ENCODE peak calls at places on chromosomes 5 and 9, in four cellular contexts. D is adipocyte; B is activated CD4-positive, alpha-beta T cell treated with anti-CD3 and anti-CD28 coated beads, Interleukin-2, amount 50 U/mL, for 4 hours; A is mucosa of descending colon. G is an unnamed sample.

GRCh38 chr9:18338042-18338441 is 135.9 kb upstream of the ADAMTSL1 start:
- DNase-seq in D (no peak), B (no peak), A (no peak), G (no peak)

GRCh38 chr5:96967400-96967799 is 31.5 kb downstream of the LNPEP start:
- DNase-seq in D (no peak), B (no peak), A (no peak), G (no peak)

GRCh38 chr5:849651-850301 is 1.0 kb downstream of the ZDHHC11 start:
- DNase-seq in D (no peak), B (no peak), A (peak; percentile 43), G (no peak)

GRCh38 chr9:113587471-113588031 is 124.0 kb downstream of the RGS3 start:
- DNase-seq in D (no peak), B (no peak), A (peak; percentile 58), G (no peak)

GRCh38 chr5:159874308-159874707 is 42.0 kb upstream of the ADRA1B start:
- DNase-seq in D (no peak), B (no peak), A (no peak), G (no peak)

GRCh38 chr5:150302301-150303069 is at the start of gene ARSI:
- DNase-seq in D (peak; percentile 72), B (no peak), A (no peak), G (no peak)

GRCh38 chr5:89457411-89458329 is 574.7 kb upstream of the MEF2C start:
- DNase-seq in D (peak; percentile 83), B (no peak), A (no peak), G (no peak)

GRCh38 chr9:75108571-75108970 is 20.3 kb downstream of the OSTF1 start:
- DNase-seq in D (peak; percentile 31), B (peak; percentile 6), A (peak; percentile 62), G (no peak)

GRCh38 chr5:29262683-29263082 is 1930.8 kb upstream of the CDH6 start:
- DNase-seq in D (no peak), B (no peak), A (no peak), G (no peak)

GRCh38 chr9:12922209-12922914 is 147.5 kb downstream of the LURAP1L start:
- DNase-seq in D (peak; percentile 56), B (no peak), A (no peak), G (no peak)

G was measured in DND-41.